ENCODE peak calls at places on chromosome 22, in ten cellular contexts. Q is Peyer's patch, R is HCT116, O is uterus, S is transverse colon, N is body of pancreas, M is stomach, D is breast epithelium, Z is K562, I is suprapubic skin. J is an unnamed sample.

GRCh38 chr22:33542153-33542552 is 378.1 kb downstream of the LARGE1 start:
- DNase-seq in M (no peak), I (no peak), Q (no peak), R (no peak), D (no peak), N (no peak), O (no peak), S (no peak), Z (no peak), J (no peak)

GRCh38 chr22:23565942-23566715 is 14.0 kb downstream of the IGLL1 start:
- DNase-seq in Z (no peak), I (peak; percentile 57), O (no peak), N (peak; percentile 38), S (no peak), Q (no peak), D (no peak), M (no peak), R (no peak), J (no peak)

GRCh38 chr22:24444251-24444650 is 16.9 kb downstream of the ADORA2A start:
- DNase-seq in R (no peak), M (no peak), D (no peak), S (no peak), O (no peak), Z (no peak), N (no peak), I (no peak), Q (no peak), J (no peak)

GRCh38 chr22:41240377-41241132 is at the start of gene CHADL:
- DNase-seq in D (no peak), Z (no peak), M (no peak), R (no peak), N (peak; percentile 34), I (no peak), Q (no peak), O (no peak), S (no peak), J (no peak)

GRCh38 chr22:42366815-42367581 is 65.2 kb downstream of the NFAM1 start:
- DNase-seq in D (no peak), Z (no peak), Q (no peak), R (no peak), O (peak; percentile 49), N (peak; percentile 32), I (no peak), M (peak; percentile 83), S (peak; percentile 28), J (no peak)

GRCh38 chr22:44453441-44454112 is 44.5 kb downstream of the RTL6 start:
- DNase-seq in Q (peak; percentile 5), M (no peak), Z (no peak), N (no peak), D (no peak), S (no peak), O (no peak), R (no peak), I (peak; percentile 49), J (no peak)

GRCh38 chr22:40289991-40290459 is 56.3 kb upstream of the ADSL start:
- DNase-seq in I (no peak), Q (peak; percentile 68), M (peak; percentile 33), N (no peak), R (no peak), S (peak; percentile 27), D (no peak), O (no peak), Z (no peak), J (peak; percentile 8)

GRCh38 chr22:19715286-19715939 is 1.1 kb downstream of the SEPTIN5 start:
- DNase-seq in D (no peak), S (no peak), O (no peak), R (no peak), N (no peak), Q (no peak), M (no peak), I (no peak), Z (no peak), J (no peak)

GRCh38 chr22:50475652-50476002 is 792 bp upstream of the SBF1 start:
- DNase-seq in Q (no peak), D (no peak), S (no peak), M (no peak), I (no peak), O (no peak), N (no peak), R (no peak), Z (no peak), J (no peak)

GRCh38 chr22:50473088-50473487 is 1.7 kb downstream of the SBF1 start:
- DNase-seq in S (peak; percentile 41), O (no peak), I (no peak), Q (peak; percentile 59), M (no peak), Z (peak; percentile 46), R (peak; percentile 43), D (no peak), N (peak; percentile 42), J (no peak)

GRCh38 chr22:50476819-50477344 is 2.0 kb upstream of the SBF1 start:
- DNase-seq in I (no peak), Z (no peak), S (no peak), O (no peak), N (no peak), M (no peak), Q (no peak), R (no peak), D (no peak), J (no peak)

GRCh38 chr22:50473855-50474671 is 772 bp downstream of the SBF1 start:
- DNase-seq in I (no peak), D (no peak), N (peak; percentile 66), S (peak; percentile 44), O (no peak), R (no peak), M (peak; percentile 49), Q (no peak), Z (peak; percentile 24), J (no peak)

DNA sequence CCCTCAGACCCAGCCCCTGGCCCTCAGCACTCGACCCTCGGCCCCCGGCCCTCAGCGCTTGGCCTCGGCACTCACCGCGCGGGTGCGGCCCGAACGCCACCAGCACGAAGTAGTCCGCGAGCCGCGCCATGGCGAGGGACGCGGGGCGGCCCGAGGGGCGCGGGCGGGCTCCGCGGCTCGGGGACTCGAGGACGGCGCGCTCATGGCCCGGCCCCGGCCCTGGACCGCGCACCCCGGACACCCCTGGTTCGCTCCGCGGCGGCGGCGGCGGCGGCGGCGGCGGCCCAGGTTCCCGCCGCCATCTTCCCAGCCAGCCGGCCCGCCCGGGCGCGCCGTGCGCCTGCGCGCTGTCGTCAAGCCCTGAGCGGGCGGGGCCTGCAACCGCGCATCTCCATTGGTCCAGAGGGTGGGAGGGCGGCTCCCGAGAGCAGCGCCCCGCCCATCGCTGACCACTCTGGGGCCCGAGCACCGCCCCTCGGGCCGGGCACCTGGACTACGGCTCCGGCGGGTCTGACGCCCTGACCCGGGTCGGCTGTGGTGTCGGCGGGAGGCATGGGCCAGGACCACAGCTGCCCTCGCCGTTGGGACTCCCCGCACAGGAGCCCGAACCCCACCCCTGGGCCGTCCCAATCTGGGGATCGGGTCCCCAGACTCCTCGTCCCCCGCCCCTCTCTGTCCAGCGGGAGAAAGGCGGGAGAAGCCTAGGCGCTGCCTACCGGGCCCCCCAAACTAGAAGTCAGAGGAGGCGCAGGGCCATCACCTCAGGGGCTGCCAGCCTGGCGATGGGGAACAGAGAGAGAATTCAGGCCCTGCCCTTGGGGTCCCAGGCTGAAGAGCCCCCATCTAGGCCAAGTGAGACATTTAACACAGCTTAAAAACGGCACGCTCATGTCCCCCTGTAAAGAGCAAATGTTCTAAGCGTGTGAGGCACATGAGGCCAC is at the start of gene SBF1:
- DNase-seq in N (peak; percentile 96), M (peak; percentile 96), D (peak; percentile 88), S (peak; percentile 94), I (peak; percentile 96), Z (peak; percentile 91), R (peak; percentile 78), Q (peak; percentile 93), O (peak; percentile 92), J (peak; percentile 43)
- TF ChIP-seq POLR2A in N (peak; percentile 48), M (no peak), D (no peak), S (peak; percentile 50), I (peak; percentile 86), Z (peak; percentile 59), R (peak; percentile 67), Q (peak; percentile 88), O (peak; percentile 90), J (no peak)

GRCh38 chr22:21862386-21863242 is 4.8 kb downstream of the MAPK1 start:
- DNase-seq in D (no peak), N (no peak), Q (no peak), Z (peak; percentile 68), R (no peak), O (no peak), S (no peak), M (no peak), I (no peak), J (no peak)

GRCh38 chr22:21861290-21861848 is 6.1 kb downstream of the MAPK1 start:
- DNase-seq in Q (no peak), D (no peak), N (peak; percentile 31), M (no peak), S (no peak), Z (no peak), O (no peak), R (no peak), I (no peak), J (no peak)

GRCh38 chr22:21861856-21862255 is 5.6 kb downstream of the MAPK1 start:
- DNase-seq in R (no peak), N (no peak), Z (no peak), Q (no peak), I (no peak), M (no peak), D (no peak), S (no peak), O (no peak), J (no peak)

GRCh38 chr22:21858025-21858764 is 9.2 kb downstream of the MAPK1 start:
- DNase-seq in S (no peak), Q (no peak), D (no peak), R (no peak), Z (no peak), O (no peak), I (no peak), M (no peak), N (no peak), J (no peak)

GRCh38 chr22:21860640-21861039 is 6.8 kb downstream of the MAPK1 start:
- DNase-seq in I (no peak), R (no peak), Q (no peak), Z (no peak), O (no peak), M (no peak), S (no peak), N (no peak), D (no peak), J (no peak)
- H3K4me1 ChIP-seq in I (peaks cover 72% of the 10 kb centered on the region), R (peaks cover 9% of the 10 kb centered on the region), Q (peaks cover 78% of the 10 kb centered on the region), Z (peaks cover 76% of the 10 kb centered on the region), O (peaks cover 7% of the 10 kb centered on the region), M (peaks cover 63% of the 10 kb centered on the region), S (peaks cover 36% of the 10 kb centered on the region), N (peaks cover 74% of the 10 kb centered on the region), D (peaks cover 8% of the 10 kb centered on the region), J (peaks cover 10% of the 10 kb centered on the region)

DNA sequence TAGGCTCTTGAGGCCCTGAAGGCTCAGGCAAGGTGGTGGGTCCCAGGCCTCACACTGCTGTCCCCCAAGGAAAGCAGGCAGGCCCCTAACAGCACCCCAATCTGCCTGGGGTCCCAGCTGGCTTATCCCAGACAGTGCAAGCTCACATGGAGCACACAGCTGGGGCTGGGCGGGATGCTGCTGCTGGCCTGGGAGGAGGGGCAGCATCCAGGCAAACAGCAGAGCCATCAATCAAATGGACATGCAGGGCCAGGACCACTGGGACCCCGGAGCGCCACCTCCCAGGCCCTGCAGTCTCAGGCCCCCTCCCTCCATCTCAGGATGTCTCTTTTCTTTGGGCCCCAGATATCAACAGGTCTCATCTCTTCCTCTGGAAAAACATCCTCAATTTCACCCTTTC is 140.3 kb downstream of the BRD1 start:
- DNase-seq in O (no peak), M (no peak), N (no peak), I (no peak), Z (no peak), D (no peak), R (no peak), Q (no peak), S (no peak), J (no peak)
- H3K9me3 ChIP-seq in O (no peaks in the 10 kb centered on the region), M (peaks cover 12% of the 10 kb centered on the region), N (no peaks in the 10 kb centered on the region), I (no peaks in the 10 kb centered on the region), Z (no peaks in the 10 kb centered on the region), D (peaks cover 13% of the 10 kb centered on the region), R (no peaks in the 10 kb centered on the region), Q (no peaks in the 10 kb centered on the region), S (no peaks in the 10 kb centered on the region), J (no peaks in the 10 kb centered on the region)

GRCh38 chr22:37241351-37242142 is 2.5 kb downstream of the RAC2 start:
- DNase-seq in S (peak; percentile 37), Q (peak; percentile 61), D (no peak), M (peak; percentile 45), R (no peak), Z (no peak), I (no peak), N (no peak), O (no peak), J (no peak)

GRCh38 chr22:37240941-37241320 is 3.1 kb downstream of the RAC2 start:
- DNase-seq in Q (no peak), D (no peak), R (no peak), Z (no peak), I (no peak), N (no peak), S (no peak), M (no peak), O (no peak), J (no peak)

GRCh38 chr22:37239336-37240239 is 4.5 kb downstream of the RAC2 start:
- DNase-seq in R (no peak), S (peak; percentile 6), M (no peak), I (no peak), D (no peak), N (no peak), Q (no peak), Z (no peak), O (no peak), J (no peak)

GRCh38 chr22:37242395-37242918 is 1.6 kb downstream of the RAC2 start:
- DNase-seq in N (peak; percentile 34), I (peak; percentile 86), M (peak; percentile 74), O (no peak), D (no peak), Q (peak; percentile 97), R (no peak), Z (peak; percentile 96), S (peak; percentile 82), J (peak; percentile 78)

GRCh38 chr22:37240240-37240940 is 3.7 kb downstream of the RAC2 start:
- DNase-seq in M (no peak), O (no peak), S (peak; percentile 5), R (no peak), D (no peak), Q (no peak), N (no peak), Z (no peak), I (no peak), J (no peak)
- TF ChIP-seq POLR2A in M (no peak), O (no peak), S (no peak), R (no peak), D (no peak), Q (no peak), N (no peak), Z (no peak), I (no peak), J (no peak)